ENCODE peak calls at places on chromosomes 6 and 20, in eight cellular contexts. P is GM13976, G is fibroblast of lung, F is AG09319, N is endothelial cell of umbilical vein, M is endothelial cell, U is prostate gland, Z is brain microvascular endothelial cell. R is an unnamed sample.

GRCh38 chr6:127907960-127908640 is 7.2 kb upstream of the THEMIS start:
- DNase-seq in M (no peak), Z (no peak), F (no peak), G (no peak), P (no peak), N (no peak), U (no peak), R (no peak)

GRCh38 chr6:30074331-30075093 is 1.1 kb downstream of the RNF39 start:
- DNase-seq in G (no peak), P (peak; percentile 41), M (no peak), Z (no peak), N (no peak), U (peak; percentile 41), F (no peak), R (no peak)

GRCh38 chr6:127855542-127856159 is 45.2 kb downstream of the THEMIS start:
- DNase-seq in Z (peak; percentile 54), U (no peak), M (peak; percentile 18), F (no peak), P (no peak), G (no peak), N (peak; percentile 61), R (no peak)

GRCh38 chr20:44211177-44212039 is 837 bp upstream of the OSER1 start:
- DNase-seq in G (no peak), U (peak; percentile 35), P (no peak), F (no peak), N (no peak), Z (peak; percentile 11), M (no peak), R (no peak)

GRCh38 chr6:43807228-43808061 is 37.4 kb downstream of the VEGFA start:
- DNase-seq in Z (no peak), U (no peak), N (no peak), M (no peak), G (no peak), P (no peak), F (no peak), R (no peak)

GRCh38 chr6:4370066-4370465 is 234.7 kb upstream of the ECI2 start:
- DNase-seq in M (no peak), N (peak; percentile 22), Z (peak; percentile 89), P (no peak), F (peak; percentile 44), U (no peak), G (peak; percentile 98), R (no peak)

GRCh38 chr6:73733791-73734190 is 37.8 kb downstream of the CD109 start:
- DNase-seq in N (no peak), M (no peak), F (no peak), G (no peak), P (no peak), U (no peak), Z (no peak), R (no peak)

GRCh38 chr6:155495011-155495768 is 39.6 kb upstream of the NOX3 start:
- DNase-seq in Z (peak; percentile 82), F (peak; percentile 88), U (no peak), G (peak; percentile 75), N (peak; percentile 48), P (no peak), M (peak; percentile 25), R (no peak)

DNA sequence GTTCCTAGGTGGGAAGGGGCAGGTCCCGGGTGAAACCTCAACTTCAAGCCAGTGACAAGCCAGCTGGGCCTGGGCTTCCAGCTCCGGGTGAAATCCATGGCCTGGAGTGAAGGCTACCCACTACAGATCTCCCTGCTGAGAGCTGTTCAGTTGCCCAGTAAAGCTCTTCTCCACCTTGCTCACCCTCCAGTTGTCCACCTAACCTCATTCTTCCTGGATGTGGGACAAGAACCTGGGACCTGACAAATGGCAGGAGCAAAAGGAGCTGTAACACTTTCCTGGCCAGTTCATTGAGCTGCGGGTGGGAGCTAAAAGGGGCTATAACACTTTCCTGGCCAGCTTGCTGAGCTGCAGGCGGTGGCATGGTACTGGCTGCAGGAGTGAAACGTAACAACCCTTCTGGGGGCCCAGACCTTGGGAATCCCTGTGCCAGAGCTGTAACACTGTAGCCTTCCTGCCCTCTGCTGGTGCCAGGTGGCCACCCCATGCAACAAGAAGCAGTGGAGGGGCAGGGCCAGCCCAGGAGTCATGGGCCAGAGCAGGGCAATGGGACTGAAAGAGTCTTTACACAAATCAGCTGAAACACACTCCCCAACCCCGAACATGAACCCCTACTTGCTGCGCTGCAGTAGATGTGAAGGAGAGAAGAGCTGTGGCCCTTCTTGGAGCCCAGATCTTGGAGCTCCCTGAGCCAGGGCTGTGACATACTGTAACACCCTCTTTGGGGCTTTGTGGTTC is 3.6 kb upstream of the HINT3 start:
- DNase-seq in Z (peak; percentile 44), G (peak; percentile 14), M (no peak), N (peak; percentile 59), P (peak; percentile 35), U (no peak), F (no peak), R (no peak)
- TF ChIP-seq CTCF in Z (peak; percentile 69), G (no peak), M (no peak), N (peak; percentile 67), P (peak; percentile 45), U (no peak), F (peak; percentile 50), R (peak; percentile 7)

GRCh38 chr6:63882208-63882607 is 246.6 kb downstream of the PHF3 start:
- DNase-seq in U (no peak), N (no peak), G (no peak), F (no peak), Z (no peak), P (no peak), M (no peak), R (no peak)
- TF ChIP-seq CTCF in U (no peak), N (peak; percentile 9), G (peak; percentile 9), F (no peak), Z (peak; percentile 57), P (no peak), M (peak; percentile 24), R (no peak)

GRCh38 chr6:97449437-97449966 is 166.5 kb upstream of the MMS22L start:
- DNase-seq in P (no peak), F (no peak), G (no peak), Z (no peak), M (no peak), N (no peak), U (no peak), R (no peak)

GRCh38 chr6:97438011-97438671 is 155.1 kb upstream of the MMS22L start:
- DNase-seq in G (no peak), Z (no peak), N (no peak), M (no peak), F (no peak), U (no peak), P (no peak), R (no peak)

GRCh38 chr6:97440590-97441176 is 157.7 kb upstream of the MMS22L start:
- DNase-seq in U (no peak), Z (peak; percentile 42), N (peak; percentile 10), F (no peak), P (peak; percentile 2), M (peak; percentile 35), G (peak; percentile 38), R (no peak)

GRCh38 chr6:97445406-97445805 is 162.4 kb upstream of the MMS22L start:
- DNase-seq in Z (no peak), F (no peak), G (no peak), U (no peak), N (no peak), P (no peak), M (no peak), R (no peak)

DNA sequence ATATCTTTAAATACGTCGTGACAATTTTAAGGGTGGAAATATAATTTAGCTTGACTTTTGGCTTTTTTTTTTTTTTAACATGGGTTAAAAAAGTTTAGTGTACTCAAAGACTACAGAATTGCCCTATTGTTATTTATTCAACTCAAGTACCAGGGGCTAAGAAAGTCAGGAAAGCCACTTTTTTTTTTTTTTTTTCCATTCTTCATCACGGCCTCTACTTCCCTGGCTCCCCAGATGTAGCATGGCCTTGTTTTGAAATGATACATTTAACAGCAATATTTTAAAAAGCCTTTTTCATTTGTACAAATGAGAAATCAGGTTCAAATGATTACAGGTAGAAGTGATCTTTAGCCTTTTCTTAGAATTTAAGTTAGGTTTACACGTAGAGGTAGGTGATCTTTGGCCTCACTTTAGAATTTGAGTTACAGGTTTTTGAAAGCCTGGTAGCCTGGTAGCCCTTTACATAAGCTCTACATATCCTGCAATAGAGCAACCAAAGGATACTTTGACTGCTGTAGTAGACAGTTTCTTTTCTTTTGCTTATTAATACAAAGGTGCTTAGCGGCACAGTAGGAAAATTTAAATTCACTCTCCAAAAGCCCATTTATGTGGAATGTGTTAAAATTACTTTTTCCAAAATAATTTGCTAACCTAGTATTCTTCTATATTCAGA is 160.5 kb upstream of the MMS22L start:
- DNase-seq in M (no peak), N (no peak), U (no peak), G (no peak), Z (no peak), P (no peak), F (no peak), R (no peak)
- TF ChIP-seq CTCF in M (no peak), N (no peak), U (no peak), G (no peak), Z (no peak), P (no peak), F (no peak), R (no peak)

GRCh38 chr6:148144917-148145521 is 197.6 kb upstream of the SASH1 start:
- DNase-seq in N (peak; percentile 74), Z (peak; percentile 86), G (peak; percentile 61), U (peak; percentile 60), P (peak; percentile 42), M (peak; percentile 73), F (peak; percentile 14), R (peak; percentile 19)
- TF ChIP-seq CTCF in N (peak; percentile 75), Z (peak; percentile 94), G (peak; percentile 86), U (peak; percentile 57), P (peak; percentile 70), M (peak; percentile 81), F (peak; percentile 78), R (peak; percentile 90)

DNA sequence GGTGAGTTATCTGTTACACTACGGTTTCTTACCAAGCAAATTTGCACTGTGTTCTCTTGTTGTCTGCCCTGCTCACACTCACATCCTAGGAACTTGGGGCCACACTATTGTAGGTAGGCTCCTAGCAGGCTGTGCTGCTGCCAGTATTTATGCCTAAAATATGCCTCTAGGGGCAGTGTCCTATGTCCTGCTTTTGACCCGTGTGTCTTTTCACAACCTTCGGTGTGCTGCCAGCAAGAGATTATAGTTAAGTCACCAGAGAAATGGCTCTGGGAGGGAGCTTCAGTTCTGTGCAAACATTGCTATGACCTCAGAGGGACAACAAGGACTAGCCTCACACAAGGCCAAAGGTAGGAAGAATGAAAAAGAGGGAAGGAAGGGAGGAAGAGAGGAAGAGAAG is 8.9 kb upstream of the TAAR5 start:
- DNase-seq in Z (no peak), P (no peak), G (no peak), F (no peak), N (no peak), M (peak; percentile 7), U (no peak), R (no peak)
- TF ChIP-seq CTCF in Z (peak; percentile 50), P (peak; percentile 15), G (no peak), F (peak; percentile 8), N (peak; percentile 11), M (no peak), U (no peak), R (no peak)

GRCh38 chr6:84019812-84020211 is 13.8 kb upstream of the MRAP2 start:
- DNase-seq in F (no peak), G (no peak), Z (no peak), M (no peak), P (no peak), U (no peak), N (no peak), R (no peak)
- TF ChIP-seq CTCF in F (no peak), G (no peak), Z (no peak), M (no peak), P (no peak), U (no peak), N (no peak), R (no peak)

GRCh38 chr6:137870744-137871247 is 3.7 kb downstream of the TNFAIP3 start:
- DNase-seq in G (no peak), Z (no peak), N (no peak), P (peak; percentile 52), U (no peak), F (no peak), M (no peak), R (no peak)
- TF ChIP-seq CTCF in G (no peak), Z (peak; percentile 27), N (no peak), P (no peak), U (no peak), F (no peak), M (peak; percentile 30), R (no peak)